ENCODE peak calls at places on chromosomes 5 and 9, in seven cellular contexts. B is GM23338, X is Panc1, H is stomach, F is upper lobe of left lung, N is breast epithelium, D is transverse colon. C is an unnamed sample.

GRCh38 chr5:74212336-74212735 is 428.2 kb downstream of the ENC1 start:
- DNase-seq in B (peak; percentile 60), X (no peak), H (no peak), F (no peak), N (no peak), D (peak; percentile 11), C (no peak)

GRCh38 chr5:91058575-91058974 is 324.5 kb downstream of the ARRDC3 start:
- DNase-seq in B (no peak), X (no peak), H (no peak), F (no peak), N (no peak), D (peak; percentile 44), C (no peak)

GRCh38 chr9:91047993-91048607 is 246.5 kb downstream of the SYK start:
- DNase-seq in B (no peak), X (no peak), H (no peak), F (no peak), N (no peak), D (no peak), C (no peak)

GRCh38 chr5:78377056-78377717 is 16.8 kb downstream of the SCAMP1 start:
- DNase-seq in B (no peak), X (no peak), H (no peak), F (no peak), N (no peak), D (no peak), C (no peak)

GRCh38 chr9:136012651-136013050 is 51.5 kb upstream of the UBAC1 start:
- DNase-seq in B (no peak), X (no peak), H (no peak), F (peak; percentile 87), N (no peak), D (peak; percentile 41), C (no peak)

GRCh38 chr9:17319822-17320221 is 185.0 kb downstream of the CNTLN start:
- DNase-seq in B (no peak), X (no peak), H (no peak), F (no peak), N (no peak), D (no peak), C (no peak)

GRCh38 chr5:136064510-136064909 is 35.7 kb downstream of the TGFBI start:
- DNase-seq in B (no peak), X (no peak), H (no peak), F (no peak), N (no peak), D (no peak), C (no peak)

GRCh38 chr9:113152699-113153098 is 1.9 kb downstream of the SLC31A2 start:
- DNase-seq in B (peak; percentile 35), X (no peak), H (no peak), F (no peak), N (peak; percentile 39), D (no peak), C (peak; percentile 20)

GRCh38 chr5:50963647-50964584 is 297.5 kb downstream of the PARP8 start:
- DNase-seq in B (peak; percentile 34), X (no peak), H (no peak), F (peak; percentile 52), N (no peak), D (no peak), C (no peak)

DNA sequence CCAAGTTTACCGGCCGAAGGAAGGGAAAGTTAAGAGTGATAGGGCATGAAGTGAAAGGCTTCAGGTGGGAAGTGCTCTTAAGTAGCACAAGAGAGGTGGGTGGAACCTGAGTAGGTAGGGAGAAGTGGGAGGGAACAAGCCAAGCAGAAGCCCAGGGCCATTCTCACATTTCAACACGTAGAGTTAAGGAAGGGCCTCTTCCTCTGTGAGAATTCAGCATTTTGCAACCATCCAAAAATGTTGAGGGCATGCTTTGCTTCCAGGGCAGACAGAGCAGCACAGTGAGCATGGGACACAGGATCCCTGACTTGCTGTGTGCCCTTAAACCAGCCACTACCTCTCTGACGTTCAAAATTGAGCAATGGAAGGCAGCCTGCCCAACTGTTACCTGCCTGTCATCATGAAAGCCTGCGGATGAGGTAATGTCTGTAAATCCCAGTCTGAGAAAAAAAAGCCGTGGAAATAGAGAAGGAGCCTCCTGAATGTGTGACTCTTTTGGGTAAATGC is 3.3 kb downstream of the CYFIP2 start:
- DNase-seq in B (peak; percentile 73), X (no peak), H (no peak), F (no peak), N (no peak), D (no peak), C (no peak)
- TF ChIP-seq POLR2AphosphoS5 in B (no peak), X (no peak), H (no peak), F (peak; percentile 13), N (no peak), D (no peak), C (no peak)

DNA sequence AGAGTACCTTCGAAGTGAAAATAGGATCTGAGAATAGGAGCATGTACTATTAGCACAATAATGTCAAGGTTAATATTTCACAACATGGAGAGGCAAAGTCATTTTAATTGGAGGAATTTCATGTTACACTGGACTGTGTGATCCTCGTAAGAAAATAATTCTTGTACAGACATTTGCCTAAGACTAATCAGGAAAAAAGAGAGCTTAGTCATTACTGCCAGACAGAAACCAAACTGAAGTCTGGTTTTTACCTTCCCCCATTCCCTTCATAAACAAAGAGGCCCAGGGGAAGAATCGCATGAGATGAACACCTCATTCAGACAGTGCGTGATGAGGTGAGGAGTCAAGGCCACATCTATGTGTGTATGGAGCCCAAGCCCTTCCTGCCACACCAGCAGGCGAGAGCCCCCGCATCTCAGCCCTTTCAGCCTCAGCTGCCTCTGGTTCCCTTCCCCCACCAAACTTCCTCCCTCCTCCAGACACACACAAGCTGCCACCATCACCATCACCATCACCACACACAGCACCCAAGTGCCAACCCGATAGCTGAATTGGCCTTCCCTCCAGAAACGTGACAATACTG is 135.8 kb upstream of the ABCA1 start:
- DNase-seq in B (no peak), X (no peak), H (no peak), F (no peak), N (no peak), D (peak; percentile 18), C (no peak)
- H3K27ac ChIP-seq in B (no peak overlapping the region), X (no peak overlapping the region), H (peak overlapping the region; percentile 67), F (peak overlapping the region; percentile 72), N (peak overlapping the region; percentile 85), D (peak overlapping the region; percentile 80), C (peak overlapping the region; percentile 70)

GRCh38 chr9:87187656-87188055 is 240.3 kb upstream of the GAS1 start:
- DNase-seq in B (no peak), X (no peak), H (no peak), F (no peak), N (no peak), D (no peak), C (no peak)
- TF ChIP-seq POLR2AphosphoS5 in B (no peak), X (no peak), H (no peak), F (no peak), N (no peak), D (no peak), C (no peak)

GRCh38 chr5:39400711-39401385 is 23.9 kb downstream of the DAB2 start:
- DNase-seq in B (no peak), X (no peak), H (no peak), F (no peak), N (no peak), D (no peak), C (no peak)
- H3K27ac ChIP-seq in B (no peak overlapping the region), X (no peak overlapping the region), H (no peak overlapping the region), F (peak overlapping the region; percentile 46), N (peak overlapping the region; percentile 89), D (peak overlapping the region; percentile 67), C (peak overlapping the region; percentile 58)

DNA sequence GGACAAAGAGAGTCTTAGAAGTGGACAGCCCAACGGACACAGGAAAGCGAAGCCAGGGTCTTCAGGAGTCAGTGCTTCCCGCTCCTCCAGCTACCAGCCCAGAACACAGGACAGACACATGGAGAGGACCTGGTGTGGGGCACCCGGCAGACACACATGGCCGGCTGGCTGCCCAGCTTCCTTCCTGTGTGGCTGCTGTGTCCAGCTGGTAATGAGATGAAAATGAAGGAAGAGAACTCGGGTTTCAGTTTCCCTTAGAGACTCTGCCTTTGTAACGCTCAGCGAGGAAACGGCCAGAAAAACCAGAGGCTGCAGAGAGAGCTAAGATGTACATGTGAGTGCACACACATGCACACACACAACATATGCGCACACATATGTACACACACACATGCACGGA is 87.5 kb downstream of the SECISBP2 start:
- DNase-seq in B (no peak), X (no peak), H (no peak), F (peak; percentile 56), N (no peak), D (peak; percentile 61), C (no peak)
- TF ChIP-seq POLR2AphosphoS5 in B (no peak), X (no peak), H (no peak), F (no peak), N (no peak), D (no peak), C (no peak)

DNA sequence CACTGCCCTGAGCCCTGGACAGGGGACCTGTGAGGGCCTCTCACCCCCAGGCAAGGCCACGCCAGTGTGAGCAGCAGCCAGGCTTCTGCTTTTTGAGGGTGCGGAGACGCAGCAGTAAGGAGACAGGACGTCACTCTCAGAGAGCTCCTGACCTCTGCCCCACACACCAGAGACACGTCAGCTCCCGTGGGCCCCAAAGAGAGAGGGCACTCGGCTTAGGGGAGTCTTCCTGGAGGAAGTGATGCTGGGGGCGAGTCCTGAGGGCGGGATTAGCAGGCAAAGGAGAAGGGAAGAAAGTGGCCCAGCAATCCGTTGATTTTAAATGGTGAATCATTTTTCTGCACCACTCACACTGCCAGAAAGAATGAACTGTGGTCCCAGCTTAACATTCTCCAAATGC is 24.0 kb upstream of the SLC9A3 start:
- DNase-seq in B (no peak), X (no peak), H (no peak), F (no peak), N (no peak), D (peak; percentile 18), C (no peak)
- H3K27ac ChIP-seq in B (no peak overlapping the region), X (no peak overlapping the region), H (no peak overlapping the region), F (no peak overlapping the region), N (no peak overlapping the region), D (no peak overlapping the region), C (no peak overlapping the region)

C was measured in prostate gland.